ENCODE peak calls at places on chromosomes 13 and 19, in seven cellular contexts. One of them, this sample, is unnamed. For H3K4me1, the result is how much of the 10 kb centered on the place peaks cover.

GRCh38 chr19:39262496-39262895 is 5.7 kb upstream of the IFNL2 start:
- DNase-seq in BE2C: no peak
- DNase-seq in CD8-positive, alpha-beta T cell: no peak
- DNase-seq in left lung: no peak
- DNase-seq in hepatocyte: no peak
- DNase-seq in mucosa of descending colon: no peak
- DNase-seq in astrocyte: no peak
- DNase-seq in this sample: no peak

GRCh38 chr13:75417647-75418046 is 64.3 kb downstream of the TBC1D4 start:
- DNase-seq in astrocyte: no peak
- DNase-seq in CD8-positive, alpha-beta T cell: no peak
- DNase-seq in BE2C: no peak
- DNase-seq in left lung: no peak
- DNase-seq in hepatocyte: no peak
- DNase-seq in mucosa of descending colon: no peak
- DNase-seq in this sample: no peak

GRCh38 chr19:48413879-48414623 is 20.6 kb downstream of the GRIN2D start:
- DNase-seq in mucosa of descending colon: peak
- DNase-seq in CD8-positive, alpha-beta T cell: no peak
- DNase-seq in left lung: peak
- DNase-seq in BE2C: no peak
- DNase-seq in hepatocyte: peak
- DNase-seq in astrocyte: no peak
- DNase-seq in this sample: no peak

GRCh38 chr13:41054919-41055619 is 6.2 kb upstream of the WBP4 start:
- DNase-seq in CD8-positive, alpha-beta T cell: no peak
- DNase-seq in left lung: no peak
- DNase-seq in hepatocyte: peak
- DNase-seq in BE2C: no peak
- DNase-seq in mucosa of descending colon: no peak
- DNase-seq in astrocyte: no peak
- DNase-seq in this sample: no peak

GRCh38 chr13:26653310-26653709 is 95.8 kb downstream of the WASF3 start:
- DNase-seq in astrocyte: no peak
- DNase-seq in left lung: no peak
- DNase-seq in CD8-positive, alpha-beta T cell: no peak
- DNase-seq in BE2C: no peak
- DNase-seq in hepatocyte: no peak
- DNase-seq in mucosa of descending colon: no peak
- DNase-seq in this sample: no peak

GRCh38 chr13:59880468-59880867 is 283.3 kb downstream of the DIAPH3 start:
- DNase-seq in mucosa of descending colon: no peak
- DNase-seq in BE2C: no peak
- DNase-seq in left lung: no peak
- DNase-seq in CD8-positive, alpha-beta T cell: no peak
- DNase-seq in hepatocyte: no peak
- DNase-seq in astrocyte: no peak
- DNase-seq in this sample: no peak

GRCh38 chr13:43132911-43133310 is 109.5 kb downstream of the DNAJC15 start:
- DNase-seq in CD8-positive, alpha-beta T cell: no peak
- DNase-seq in left lung: no peak
- DNase-seq in astrocyte: no peak
- DNase-seq in BE2C: peak
- DNase-seq in hepatocyte: no peak
- DNase-seq in mucosa of descending colon: no peak
- DNase-seq in this sample: no peak

GRCh38 chr13:20231839-20232555 is at the start of gene GJB6:
- DNase-seq in left lung: peak
- DNase-seq in mucosa of descending colon: peak
- DNase-seq in astrocyte: no peak
- DNase-seq in hepatocyte: peak
- DNase-seq in BE2C: no peak
- DNase-seq in CD8-positive, alpha-beta T cell: no peak
- DNase-seq in this sample: no peak

GRCh38 chr19:43634877-43635560 is 4.6 kb downstream of the CADM4 start:
- DNase-seq in BE2C: no peak
- DNase-seq in CD8-positive, alpha-beta T cell: no peak
- DNase-seq in left lung: peak
- DNase-seq in hepatocyte: peak
- DNase-seq in mucosa of descending colon: no peak
- DNase-seq in astrocyte: no peak
- DNase-seq in this sample: no peak

GRCh38 chr19:51944798-51945552 is 17.7 kb downstream of the ZNF613 start:
- DNase-seq in hepatocyte: no peak
- DNase-seq in mucosa of descending colon: no peak
- DNase-seq in astrocyte: peak
- DNase-seq in CD8-positive, alpha-beta T cell: no peak
- DNase-seq in left lung: no peak
- DNase-seq in BE2C: no peak
- DNase-seq in this sample: no peak

GRCh38 chr19:34500656-34501120 is 19.1 kb downstream of the WTIP start:
- DNase-seq in mucosa of descending colon: no peak
- DNase-seq in astrocyte: no peak
- DNase-seq in CD8-positive, alpha-beta T cell: no peak
- DNase-seq in BE2C: no peak
- DNase-seq in left lung: no peak
- DNase-seq in hepatocyte: no peak
- DNase-seq in this sample: no peak

GRCh38 chr13:34647379-34647778 is 294.7 kb upstream of the NBEA start:
- DNase-seq in mucosa of descending colon: no peak
- DNase-seq in astrocyte: no peak
- DNase-seq in left lung: no peak
- DNase-seq in CD8-positive, alpha-beta T cell: no peak
- DNase-seq in hepatocyte: no peak
- DNase-seq in BE2C: no peak
- DNase-seq in this sample: no peak

GRCh38 chr19:40619333-40620160 is 18.4 kb downstream of the LTBP4 start:
- DNase-seq in BE2C: no peak
- DNase-seq in hepatocyte: no peak
- DNase-seq in astrocyte: no peak
- DNase-seq in CD8-positive, alpha-beta T cell: no peak
- DNase-seq in mucosa of descending colon: no peak
- DNase-seq in left lung: peak
- DNase-seq in this sample: no peak

GRCh38 chr13:111791131-111791530 is 275.8 kb upstream of the SOX1 start:
- DNase-seq in astrocyte: no peak
- DNase-seq in hepatocyte: no peak
- DNase-seq in BE2C: no peak
- DNase-seq in CD8-positive, alpha-beta T cell: no peak
- DNase-seq in left lung: peak
- DNase-seq in mucosa of descending colon: no peak
- DNase-seq in this sample: no peak

GRCh38 chr13:113820813-113821651 is 42.8 kb downstream of the GAS6 start:
- DNase-seq in astrocyte: peak
- DNase-seq in left lung: peak
- DNase-seq in hepatocyte: peak
- DNase-seq in BE2C: peak
- DNase-seq in mucosa of descending colon: peak
- DNase-seq in CD8-positive, alpha-beta T cell: no peak
- DNase-seq in this sample: no peak

GRCh38 chr19:55484571-55485438 is at the start of gene NAT14:
- DNase-seq in left lung: peak
- DNase-seq in mucosa of descending colon: peak
- DNase-seq in hepatocyte: peak
- DNase-seq in BE2C: peak
- DNase-seq in astrocyte: no peak
- DNase-seq in CD8-positive, alpha-beta T cell: peak
- DNase-seq in this sample: peak

GRCh38 chr19:40519352-40520322 is 52.8 kb downstream of the SPTBN4 start:
- DNase-seq in BE2C: no peak
- DNase-seq in mucosa of descending colon: no peak
- DNase-seq in left lung: peak
- DNase-seq in hepatocyte: peak
- DNase-seq in CD8-positive, alpha-beta T cell: no peak
- DNase-seq in astrocyte: peak
- DNase-seq in this sample: peak

GRCh38 chr19:15562861-15563260 is 52.2 kb upstream of the CYP4F8 start:
- DNase-seq in left lung: no peak
- DNase-seq in astrocyte: no peak
- DNase-seq in mucosa of descending colon: no peak
- DNase-seq in hepatocyte: no peak
- DNase-seq in BE2C: no peak
- DNase-seq in CD8-positive, alpha-beta T cell: no peak
- DNase-seq in this sample: peak

GRCh38 chr19:38684078-38684861 is 36.8 kb downstream of the ACTN4 start:
- DNase-seq in BE2C: no peak
- DNase-seq in mucosa of descending colon: peak
- DNase-seq in left lung: no peak
- DNase-seq in hepatocyte: peak
- DNase-seq in astrocyte: peak
- DNase-seq in CD8-positive, alpha-beta T cell: no peak
- DNase-seq in this sample: peak

GRCh38 chr19:52991484-52991883 is 22.2 kb upstream of the ERVV-1 start:
- DNase-seq in mucosa of descending colon: no peak
- DNase-seq in BE2C: no peak
- DNase-seq in astrocyte: peak
- DNase-seq in hepatocyte: no peak
- DNase-seq in left lung: no peak
- DNase-seq in CD8-positive, alpha-beta T cell: no peak
- DNase-seq in this sample: no peak

GRCh38 chr13:30618186-30618937 is 642 bp downstream of the USPL1 start:
- DNase-seq in mucosa of descending colon: no peak
- DNase-seq in astrocyte: no peak
- DNase-seq in left lung: peak
- DNase-seq in hepatocyte: peak
- DNase-seq in CD8-positive, alpha-beta T cell: peak
- DNase-seq in BE2C: no peak
- DNase-seq in this sample: peak

GRCh38 chr13:52169839-52170238 is 10.4 kb upstream of the NEK3 start:
- DNase-seq in left lung: no peak
- DNase-seq in BE2C: no peak
- DNase-seq in hepatocyte: no peak
- DNase-seq in astrocyte: no peak
- DNase-seq in mucosa of descending colon: no peak
- DNase-seq in CD8-positive, alpha-beta T cell: no peak
- DNase-seq in this sample: no peak

GRCh38 chr19:29680447-29680846 is 15.2 kb downstream of the PLEKHF1 start:
- DNase-seq in astrocyte: no peak
- DNase-seq in mucosa of descending colon: peak
- DNase-seq in BE2C: no peak
- DNase-seq in hepatocyte: no peak
- DNase-seq in CD8-positive, alpha-beta T cell: peak
- DNase-seq in left lung: peak
- DNase-seq in this sample: no peak

GRCh38 chr13:102830646-102831045 is 15.2 kb upstream of the ERCC5 start:
- DNase-seq in CD8-positive, alpha-beta T cell: no peak
- DNase-seq in hepatocyte: peak
- DNase-seq in mucosa of descending colon: peak
- DNase-seq in BE2C: no peak
- DNase-seq in left lung: no peak
- DNase-seq in astrocyte: no peak
- DNase-seq in this sample: no peak

GRCh38 chr19:40592170-40592569 is 9.0 kb upstream of the LTBP4 start:
- DNase-seq in astrocyte: peak
- DNase-seq in hepatocyte: no peak
- DNase-seq in mucosa of descending colon: no peak
- DNase-seq in CD8-positive, alpha-beta T cell: no peak
- DNase-seq in BE2C: no peak
- DNase-seq in left lung: no peak
- DNase-seq in this sample: peak

GRCh38 chr19:8342316-8342683 is 762 bp downstream of the KANK3 start:
- DNase-seq in astrocyte: no peak
- DNase-seq in BE2C: no peak
- DNase-seq in left lung: no peak
- DNase-seq in hepatocyte: no peak
- DNase-seq in mucosa of descending colon: no peak
- DNase-seq in CD8-positive, alpha-beta T cell: no peak
- DNase-seq in this sample: no peak
- H3K4me1 ChIP-seq in astrocyte: under half
- H3K4me1 ChIP-seq in BE2C: under half
- H3K4me1 ChIP-seq in left lung: under half
- H3K4me1 ChIP-seq in hepatocyte: under half
- H3K4me1 ChIP-seq in mucosa of descending colon: under half
- H3K4me1 ChIP-seq in CD8-positive, alpha-beta T cell: under half
- H3K4me1 ChIP-seq in this sample: under half

GRCh38 chr19:1275976-1276619 is 768 bp downstream of the FAM174C start:
- DNase-seq in BE2C: no peak
- DNase-seq in hepatocyte: no peak
- DNase-seq in left lung: no peak
- DNase-seq in CD8-positive, alpha-beta T cell: no peak
- DNase-seq in astrocyte: no peak
- DNase-seq in mucosa of descending colon: no peak
- DNase-seq in this sample: no peak
- H3K4me1 ChIP-seq in BE2C: under half
- H3K4me1 ChIP-seq in hepatocyte: under half
- H3K4me1 ChIP-seq in left lung: half or more
- H3K4me1 ChIP-seq in CD8-positive, alpha-beta T cell: half or more
- H3K4me1 ChIP-seq in astrocyte: under half
- H3K4me1 ChIP-seq in mucosa of descending colon: half or more
- H3K4me1 ChIP-seq in this sample: under half

DNA sequence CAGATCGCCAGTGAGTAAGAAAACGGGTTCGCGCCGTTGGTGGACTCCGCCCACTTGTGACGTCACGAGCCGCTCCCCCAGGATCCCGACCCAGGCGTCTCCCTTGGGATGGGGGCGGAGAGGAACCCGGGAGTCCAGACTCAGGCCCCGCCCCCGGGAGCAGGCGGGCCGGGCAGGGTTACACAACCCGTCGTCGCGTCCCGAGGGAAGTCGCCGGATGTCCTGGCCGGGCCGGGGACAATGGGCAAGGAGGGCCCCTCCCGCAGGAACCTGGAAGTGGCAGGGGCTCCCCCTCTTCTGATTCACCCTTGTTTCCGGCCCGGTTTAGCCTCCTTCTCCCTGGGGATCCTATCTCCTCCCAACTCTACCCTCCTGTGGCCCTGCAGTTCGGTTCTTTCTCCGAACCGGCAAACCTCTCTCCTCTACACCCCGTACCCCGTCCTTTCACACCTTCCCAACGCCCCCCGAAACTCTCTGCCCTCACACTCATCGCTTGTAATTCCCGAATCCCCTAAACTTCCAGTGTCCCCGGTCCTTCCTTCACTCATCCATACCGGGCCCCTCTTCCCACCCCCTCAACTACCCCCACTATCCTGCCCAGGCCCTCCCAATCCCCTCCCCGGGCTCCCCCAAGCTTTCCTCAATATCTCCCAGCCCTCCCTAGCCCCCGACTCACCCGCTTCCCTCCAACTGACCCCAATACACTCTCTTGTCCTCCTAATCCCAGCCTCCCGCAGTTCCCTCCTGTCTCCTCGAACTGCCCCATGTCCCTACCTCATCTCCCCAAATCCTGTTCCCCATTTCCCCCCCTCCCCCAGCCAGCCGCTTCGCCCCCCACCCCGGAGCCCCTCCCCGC is 20.0 kb upstream of the ERCC1 start:
- DNase-seq in hepatocyte: peak
- DNase-seq in BE2C: peak
- DNase-seq in astrocyte: peak
- DNase-seq in mucosa of descending colon: peak
- DNase-seq in left lung: peak
- DNase-seq in CD8-positive, alpha-beta T cell: peak
- DNase-seq in this sample: peak
- H3K4me1 ChIP-seq in hepatocyte: under half
- H3K4me1 ChIP-seq in BE2C: under half
- H3K4me1 ChIP-seq in astrocyte: under half
- H3K4me1 ChIP-seq in mucosa of descending colon: under half
- H3K4me1 ChIP-seq in left lung: half or more
- H3K4me1 ChIP-seq in CD8-positive, alpha-beta T cell: under half
- H3K4me1 ChIP-seq in this sample: under half

GRCh38 chr13:98328511-98328910 is 151.4 kb upstream of the RNF113B start:
- DNase-seq in hepatocyte: no peak
- DNase-seq in mucosa of descending colon: no peak
- DNase-seq in left lung: no peak
- DNase-seq in CD8-positive, alpha-beta T cell: no peak
- DNase-seq in BE2C: no peak
- DNase-seq in astrocyte: no peak
- DNase-seq in this sample: no peak
- H3K4me1 ChIP-seq in hepatocyte: under half
- H3K4me1 ChIP-seq in mucosa of descending colon: under half
- H3K4me1 ChIP-seq in left lung: under half
- H3K4me1 ChIP-seq in CD8-positive, alpha-beta T cell: under half
- H3K4me1 ChIP-seq in BE2C: under half
- H3K4me1 ChIP-seq in astrocyte: under half
- H3K4me1 ChIP-seq in this sample: under half

GRCh38 chr19:42248270-42249148 is 6.1 kb upstream of the GSK3A start:
- DNase-seq in CD8-positive, alpha-beta T cell: no peak
- DNase-seq in mucosa of descending colon: no peak
- DNase-seq in hepatocyte: no peak
- DNase-seq in astrocyte: no peak
- DNase-seq in BE2C: no peak
- DNase-seq in left lung: no peak
- DNase-seq in this sample: peak
- H3K4me1 ChIP-seq in CD8-positive, alpha-beta T cell: under half
- H3K4me1 ChIP-seq in mucosa of descending colon: under half
- H3K4me1 ChIP-seq in hepatocyte: under half
- H3K4me1 ChIP-seq in astrocyte: under half
- H3K4me1 ChIP-seq in BE2C: under half
- H3K4me1 ChIP-seq in left lung: half or more
- H3K4me1 ChIP-seq in this sample: under half

This sample was measured in pancreas.